ENCODE peak calls at places on chromosomes 13 and 19, in six cellular contexts. Q is A549, L is HepG2, Y is K562, C is GM12878, O is endothelial cell of umbilical vein. A is an unnamed sample.

GRCh38 chr13:90908792-90909191 is 438.7 kb upstream of the MIR17HG start:
- DNase-seq in Q (no peak), O (no peak), C (no peak), Y (no peak), L (no peak), A (no peak)

GRCh38 chr19:42290136-42290522 is 11.8 kb upstream of the PRR19 start:
- DNase-seq in C (no peak), L (no peak), O (no peak), Q (no peak), Y (no peak), A (no peak)

GRCh38 chr19:15252398-15253018 is 20.3 kb upstream of the EPHX3 start:
- DNase-seq in L (no peak), Q (peak), Y (no peak), C (no peak), O (peak), A (peak)

GRCh38 chr13:94710081-94710809 is 2.1 kb downstream of the SOX21 start:
- DNase-seq in C (no peak), Y (no peak), O (peak), L (no peak), Q (no peak), A (no peak)

GRCh38 chr19:16970821-16971220 is 55.8 kb downstream of the CPAMD8 start:
- DNase-seq in O (no peak), L (no peak), Y (no peak), C (no peak), Q (no peak), A (peak)

GRCh38 chr13:50610238-50610637 is 233.3 kb downstream of the DLEU7 start:
- DNase-seq in C (no peak), Q (no peak), Y (no peak), L (no peak), O (no peak), A (no peak)

GRCh38 chr13:20814224-20814910 is 40.6 kb upstream of the EEF1AKMT1 start:
- DNase-seq in Y (no peak), Q (peak), L (no peak), C (no peak), O (peak), A (no peak)

GRCh38 chr13:98386632-98387031 is 190.3 kb downstream of the STK24 start:
- DNase-seq in Q (no peak), C (no peak), O (no peak), L (no peak), Y (no peak), A (no peak)

GRCh38 chr13:25574437-25575426 is 203.0 kb downstream of the ATP8A2 start:
- DNase-seq in Q (peak), O (peak), C (peak), L (peak), Y (peak), A (peak)

GRCh38 chr13:25570185-25570584 is 198.4 kb downstream of the ATP8A2 start:
- DNase-seq in Y (no peak), Q (no peak), C (no peak), O (no peak), L (no peak), A (no peak)

GRCh38 chr13:25575562-25575961 is 203.8 kb downstream of the ATP8A2 start:
- DNase-seq in L (no peak), Y (no peak), C (no peak), Q (no peak), O (no peak), A (no peak)

DNA sequence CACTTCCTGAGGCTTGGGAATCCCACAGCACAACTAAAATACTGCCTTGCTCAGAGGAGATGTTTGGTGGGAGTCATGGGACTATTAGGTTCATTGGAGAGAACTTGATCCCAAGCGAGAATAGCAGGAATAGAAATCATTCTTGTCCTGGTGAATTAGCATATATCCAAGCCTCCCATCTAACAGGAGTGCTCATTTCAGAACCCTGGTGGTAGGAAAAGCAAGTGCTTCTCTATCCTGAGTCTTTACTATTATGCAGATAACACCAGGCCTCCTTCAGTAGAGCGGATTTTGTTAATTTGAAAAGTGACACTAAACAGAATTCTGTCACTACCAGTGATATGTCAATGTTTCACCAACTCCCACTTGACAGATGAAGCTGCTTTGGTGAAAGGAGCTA is 199.5 kb downstream of the ATP8A2 start:
- DNase-seq in O (no peak), L (no peak), Q (no peak), C (no peak), Y (no peak), A (no peak)
- TF ChIP-seq MAX in O (no peak), L (no peak), Q (no peak), C (no peak), Y (no peak), A (no peak)

DNA sequence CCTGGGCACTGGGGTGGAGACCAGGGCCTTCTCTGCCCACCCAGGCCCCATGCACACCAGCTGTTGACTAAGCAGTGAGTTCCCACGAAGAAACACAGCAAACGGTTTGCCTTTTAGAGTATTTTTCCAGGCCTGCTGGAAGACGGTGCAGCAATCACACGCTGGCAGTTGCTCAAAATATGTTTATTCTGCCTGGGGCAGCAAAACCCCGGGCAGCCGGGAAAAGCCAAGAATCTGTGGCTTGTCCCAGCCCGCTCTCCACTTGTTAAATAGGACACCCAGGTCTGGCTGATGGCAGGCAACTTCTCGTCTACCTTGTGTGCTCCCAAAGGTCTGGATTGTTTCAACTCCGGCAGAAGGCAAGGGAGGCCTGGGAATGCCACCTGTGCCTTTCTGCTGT is 40.8 kb downstream of the GGACT start:
- DNase-seq in L (no peak), Y (no peak), O (no peak), Q (no peak), C (no peak), A (no peak)
- TF ChIP-seq MYC in L (no peak), Y (no peak), O (no peak), Q (no peak), C (no peak), A (no peak)

GRCh38 chr13:48542581-48543341 is 9.9 kb upstream of the RCBTB2 start:
- DNase-seq in C (no peak), Y (no peak), Q (no peak), O (peak), L (peak), A (peak)
- TF ChIP-seq MAX in C (no peak), Y (no peak), Q (no peak), O (no peak), L (no peak), A (no peak)

GRCh38 chr13:34346626-34347025 is 528.7 kb downstream of the RFC3 start:
- DNase-seq in Y (no peak), Q (no peak), L (no peak), O (no peak), C (no peak), A (no peak)
- TF ChIP-seq MYC in Y (no peak), Q (no peak), L (no peak), O (no peak), C (no peak), A (no peak)

GRCh38 chr13:24264976-24265375 is 44.4 kb upstream of the C1QTNF9 start:
- DNase-seq in C (no peak), L (no peak), Q (no peak), O (no peak), Y (no peak), A (no peak)
- TF ChIP-seq MAX in C (no peak), L (no peak), Q (no peak), O (no peak), Y (no peak), A (no peak)

DNA sequence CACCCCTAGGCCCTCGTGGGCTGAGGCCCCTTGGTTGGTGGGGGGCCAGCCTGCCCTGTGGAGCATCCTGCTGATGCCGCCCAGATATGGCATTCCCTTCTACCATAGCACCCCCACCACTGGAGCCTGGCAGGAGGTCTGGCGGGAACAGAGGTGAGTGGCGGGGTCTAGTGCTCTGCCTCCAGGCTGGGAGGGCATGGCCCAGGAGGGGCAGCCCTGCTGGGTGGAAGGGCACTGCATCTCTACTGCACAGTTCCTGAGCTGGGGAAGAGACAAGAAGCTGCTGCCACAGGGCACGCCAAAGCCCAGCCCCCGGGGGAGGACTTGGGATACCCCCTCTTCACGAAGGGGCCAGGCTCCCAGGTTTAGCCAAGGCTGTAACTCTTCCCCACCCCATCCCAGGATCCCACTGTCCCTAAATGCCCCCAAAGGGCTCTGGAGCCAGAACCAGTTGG is 2.4 kb upstream of the KMT2B start:
- DNase-seq in L (no peak), C (no peak), Q (no peak), Y (no peak), O (no peak), A (no peak)
- TF ChIP-seq MYC in L (no peak), C (no peak), Q (no peak), Y (no peak), O (no peak), A (no peak)

DNA sequence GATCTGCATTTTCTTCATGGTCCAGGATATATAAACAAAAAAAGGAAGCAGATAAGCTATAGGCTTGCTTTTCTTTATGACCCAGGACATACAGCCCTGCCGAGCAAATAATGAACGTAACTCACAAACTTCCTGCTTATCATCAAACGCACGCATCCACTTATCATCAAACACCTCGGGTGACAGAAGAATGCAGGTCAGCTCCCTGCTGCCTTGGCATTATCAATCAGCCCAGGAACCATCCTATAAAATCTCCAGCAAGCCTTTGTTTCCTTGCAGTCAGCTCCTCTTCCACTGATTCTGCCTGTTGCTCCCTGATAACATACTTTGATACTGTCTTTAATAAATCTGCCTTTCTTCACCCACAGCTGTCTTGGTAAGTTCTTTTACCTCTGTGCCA is 5.3 kb upstream of the ZNF583 start:
- DNase-seq in L (no peak), C (no peak), Q (no peak), O (no peak), Y (peak), A (no peak)
- TF ChIP-seq MAX in L (no peak), C (no peak), Q (no peak), O (no peak), Y (no peak), A (no peak)

DNA sequence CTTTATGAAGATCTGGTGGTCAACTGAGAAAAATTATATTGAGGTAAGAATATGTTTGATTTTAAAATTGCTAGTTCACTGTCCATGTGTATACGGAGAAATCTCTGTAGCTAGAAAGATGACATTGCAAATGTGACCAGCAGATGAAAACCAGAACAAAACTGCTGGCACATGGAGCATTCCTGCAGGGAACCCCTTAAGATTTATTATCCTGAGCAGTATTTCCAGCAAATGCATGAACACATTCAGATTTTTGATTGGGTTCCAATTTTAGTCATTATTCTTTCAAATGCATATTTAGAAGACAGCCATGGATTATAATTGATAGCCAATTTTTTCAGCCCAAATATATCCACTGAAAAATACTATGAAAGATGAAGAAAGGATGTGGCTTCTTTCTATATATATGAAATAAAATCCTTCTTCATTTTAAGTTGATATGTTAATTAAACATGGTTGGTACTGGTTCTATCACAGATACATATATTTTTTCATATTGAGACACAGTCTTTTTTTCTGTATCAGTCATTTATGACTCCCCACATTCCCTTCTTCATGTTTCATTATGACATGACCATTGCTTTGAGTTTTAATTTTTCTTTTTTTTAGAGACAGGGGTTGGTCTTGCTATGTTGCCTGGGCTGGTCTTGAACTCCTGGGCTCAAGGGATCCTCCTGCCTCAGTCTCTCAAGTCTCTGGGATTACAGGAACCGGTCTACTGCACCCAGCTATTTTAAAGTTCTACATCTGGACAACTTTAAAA is 376.6 kb downstream of the KLF12 start:
- DNase-seq in Q (no peak), L (no peak), C (no peak), O (no peak), Y (no peak), A (no peak)
- TF ChIP-seq MYC in Q (no peak), L (no peak), C (no peak), O (no peak), Y (no peak), A (no peak)

DNA sequence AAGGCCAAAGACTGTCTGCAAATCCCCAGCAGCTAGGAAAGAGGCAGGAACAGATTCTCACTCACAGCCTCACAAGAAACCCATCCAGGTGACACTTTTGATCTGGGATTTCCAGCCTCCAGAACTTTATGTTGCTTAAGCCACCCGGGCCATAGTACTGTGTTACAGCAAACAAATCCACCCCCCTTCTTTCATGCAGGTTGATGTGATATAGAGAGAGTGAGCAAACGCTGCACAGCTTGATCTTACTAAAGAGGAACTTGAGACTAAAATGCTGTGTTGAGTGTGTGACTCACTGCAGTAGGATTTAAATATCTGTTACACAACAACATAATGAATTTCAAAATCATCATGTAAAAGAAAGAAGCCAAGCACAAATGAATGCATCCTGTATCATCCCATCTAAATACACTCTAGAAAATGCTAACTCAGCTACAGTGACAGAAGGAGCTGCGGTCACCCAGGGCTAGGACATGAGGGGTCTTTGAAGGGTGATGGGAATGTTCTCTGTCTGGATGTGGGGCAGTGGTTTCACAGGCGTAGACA is 32.2 kb downstream of the RCBTB2 start:
- DNase-seq in C (no peak), L (peak), Y (no peak), Q (peak), O (no peak), A (peak)
- TF ChIP-seq MAX in C (no peak), L (no peak), Y (no peak), Q (no peak), O (no peak), A (peak)

DNA sequence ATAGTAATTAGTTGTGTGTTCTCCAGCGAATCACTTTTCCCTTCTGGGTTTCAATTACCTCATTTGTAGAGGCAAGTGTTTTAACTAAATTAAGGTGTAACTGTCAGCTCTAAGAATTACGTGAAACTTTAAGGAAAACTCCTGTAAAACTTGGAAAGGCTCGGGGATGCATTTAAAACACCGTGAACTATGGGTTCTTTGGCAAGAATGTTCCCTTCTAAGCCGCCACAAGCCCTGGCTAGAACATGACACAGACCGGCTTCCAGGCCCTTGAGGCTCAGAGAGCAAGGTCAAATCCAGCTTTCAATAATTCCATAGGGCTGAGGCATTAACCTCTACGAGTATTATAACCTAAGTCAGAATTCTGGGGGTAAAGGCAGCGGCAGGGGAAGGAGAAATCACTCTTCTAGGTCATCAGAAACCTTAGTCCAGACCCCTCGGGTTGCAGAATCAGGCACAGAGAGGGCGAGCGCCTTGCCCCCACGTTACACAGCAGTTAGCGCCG is 662 bp downstream of the VWA8 start:
- DNase-seq in Q (no peak), C (no peak), Y (peak), O (peak), L (peak), A (no peak)
- TF ChIP-seq MYC in Q (no peak), C (no peak), Y (no peak), O (no peak), L (no peak), A (no peak)

A was measured in NB4.